ENCODE peak calls at places on chromosomes 12 and 14, in five cellular contexts. X, R, E, L and C are unnamed samples.
A peak's percentile ranks its signal among the peaks of the same experiment; 100 is the strongest.

GRCh38 chr12:110637869-110638441 is 24.0 kb downstream of the TCTN1 start:
- DNase-seq in X (no peak), E (no peak), R (no peak), L (no peak), C (no peak)

GRCh38 chr14:67166450-67166853 is 22.8 kb upstream of the GARIN2 start:
- DNase-seq in X (no peak), R (peak; percentile 24), E (peak; percentile 41), L (no peak), C (peak; percentile 20)

GRCh38 chr14:54211562-54212308 is 185.1 kb upstream of the CDKN3 start:
- DNase-seq in L (no peak), R (peak; percentile 64), E (no peak), X (no peak), C (no peak)

GRCh38 chr14:72666610-72667009 is 227.3 kb downstream of the DPF3 start:
- DNase-seq in X (no peak), R (peak; percentile 35), E (no peak), L (no peak), C (no peak)

GRCh38 chr12:123744836-123745235 is 17.3 kb upstream of the DNAH10 start:
- DNase-seq in X (no peak), R (no peak), E (peak; percentile 41), L (no peak), C (no peak)

GRCh38 chr12:25372969-25373368 is 122.2 kb upstream of the KRAS start:
- DNase-seq in R (no peak), L (no peak), E (no peak), X (no peak), C (no peak)

GRCh38 chr14:45679852-45680251 is 426.9 kb upstream of the MIS18BP1 start:
- DNase-seq in E (no peak), R (peak; percentile 15), X (no peak), L (no peak), C (no peak)

GRCh38 chr12:116916122-116916521 is 5.4 kb downstream of the FBXW8 start:
- DNase-seq in X (peak; percentile 37), R (peak; percentile 64), L (no peak), E (no peak), C (no peak)

GRCh38 chr14:33938131-33938949 is 12.5 kb downstream of the EGLN3 start:
- DNase-seq in E (peak; percentile 84), L (peak; percentile 36), X (peak; percentile 49), R (peak; percentile 76), C (peak; percentile 63)

GRCh38 chr12:57222286-57223190 is 5.9 kb downstream of the NXPH4 start:
- DNase-seq in X (no peak), E (no peak), R (no peak), L (no peak), C (no peak)

DNA sequence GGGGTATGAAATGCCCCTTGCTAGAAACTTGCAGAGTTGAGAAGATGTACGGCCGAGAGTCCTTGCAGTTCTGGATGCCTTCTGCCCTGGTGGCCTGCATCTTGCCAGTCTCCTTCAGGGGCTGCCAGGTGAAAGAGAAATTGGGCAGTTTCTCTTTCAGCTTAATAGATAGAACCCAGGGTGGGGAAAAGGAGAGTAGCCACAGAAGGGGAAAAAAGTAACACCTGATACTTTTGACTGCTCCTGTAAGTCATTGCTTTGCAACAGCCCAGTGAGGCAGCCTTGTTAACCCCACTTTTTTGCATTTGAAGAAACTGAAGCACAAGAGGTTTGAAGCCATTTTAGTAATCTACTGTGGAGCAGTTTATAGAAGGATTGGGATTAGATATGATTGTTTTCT is 27.6 kb downstream of the TDP1 start:
- DNase-seq in X (no peak), E (no peak), R (no peak), L (no peak), C (no peak)
- H3K36me3 ChIP-seq in X (peaks cover 59% of the 10 kb centered on the region), E (peaks cover 84% of the 10 kb centered on the region), R (peaks cover 6% of the 10 kb centered on the region), L (peaks cover 32% of the 10 kb centered on the region), C (peaks cover 79% of the 10 kb centered on the region)

GRCh38 chr12:10016881-10017280 is 6.5 kb downstream of the CLEC12B start:
- DNase-seq in E (no peak), X (no peak), L (no peak), R (no peak), C (no peak)
- TF ChIP-seq YY1 in E (no peak), X (no peak), L (no peak), R (no peak), C (no peak)

GRCh38 chr12:48767521-48767920 is 21.4 kb downstream of the ADCY6 start:
- DNase-seq in L (no peak), E (no peak), X (no peak), R (no peak), C (no peak)
- H3K36me3 ChIP-seq in L (no peaks in the 10 kb centered on the region), E (peaks cover 52% of the 10 kb centered on the region), X (peaks cover 15% of the 10 kb centered on the region), R (peaks cover 14% of the 10 kb centered on the region), C (peaks cover 58% of the 10 kb centered on the region)

DNA sequence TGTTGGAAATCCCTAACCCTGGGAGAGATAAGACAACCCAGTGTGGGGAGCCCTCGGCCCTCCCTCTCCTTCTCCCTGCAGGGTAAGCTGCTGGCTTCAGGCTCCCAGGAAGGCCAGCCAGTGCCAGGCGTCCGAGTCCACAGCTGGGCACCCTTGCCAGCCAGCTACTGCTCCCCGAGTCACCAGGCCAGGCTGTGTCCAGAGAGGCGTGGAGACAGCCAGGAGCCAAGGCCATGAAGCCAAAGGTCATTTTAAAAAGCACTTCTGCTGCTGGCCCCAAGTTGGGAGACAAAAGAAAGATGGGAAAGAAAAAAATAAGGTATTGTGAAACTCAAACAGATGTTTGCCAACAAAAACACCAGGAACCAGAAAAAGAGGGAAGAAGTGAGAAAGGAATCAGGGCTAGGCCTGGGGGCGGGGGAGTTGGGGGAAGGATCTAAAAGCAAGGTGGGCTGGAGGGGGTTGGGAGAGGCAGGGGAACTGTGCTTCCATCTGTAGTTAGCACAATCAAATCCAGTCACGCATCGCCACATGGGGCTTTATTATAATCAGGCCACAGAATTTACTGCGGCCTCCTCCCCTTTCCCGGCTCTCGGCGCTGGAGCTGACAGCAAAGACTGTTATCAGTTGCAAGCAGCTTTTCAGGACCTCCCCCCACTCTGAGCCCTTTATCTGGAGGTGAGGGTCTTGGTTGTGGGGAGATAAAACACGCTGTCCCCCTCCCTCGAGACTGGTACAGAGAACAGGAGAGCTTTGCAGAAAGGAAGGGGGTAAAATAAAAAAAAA is 33.5 kb downstream of the RBM19 start:
- DNase-seq in X (peak; percentile 14), R (no peak), E (no peak), L (no peak), C (no peak)
- TF ChIP-seq YY1 in X (no peak), R (no peak), E (no peak), L (no peak), C (no peak)

DNA sequence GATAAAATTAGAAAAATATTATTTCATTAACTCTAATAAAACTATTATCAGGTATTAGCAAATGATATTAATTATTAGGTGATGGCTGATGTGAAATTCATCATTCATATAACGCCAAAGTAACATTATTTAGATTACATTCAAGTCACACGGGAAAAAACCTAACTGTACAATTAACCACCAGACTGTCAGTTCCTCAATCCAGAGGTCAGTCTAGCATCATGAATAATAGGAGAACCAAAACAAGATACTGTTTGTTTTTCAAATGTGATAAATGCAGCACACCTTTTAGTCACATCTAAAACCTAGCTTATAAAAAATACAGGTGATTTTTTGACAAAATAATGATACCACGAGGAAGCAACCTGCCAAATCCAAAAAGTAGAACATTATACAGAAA is 19.6 kb downstream of the SENP1 start:
- DNase-seq in X (no peak), E (no peak), L (no peak), R (no peak), C (no peak)
- H3K36me3 ChIP-seq in X (peaks cover 44% of the 10 kb centered on the region), E (peaks cover 59% of the 10 kb centered on the region), L (peaks cover 14% of the 10 kb centered on the region), R (peaks cover 28% of the 10 kb centered on the region), C (peaks cover 68% of the 10 kb centered on the region)

DNA sequence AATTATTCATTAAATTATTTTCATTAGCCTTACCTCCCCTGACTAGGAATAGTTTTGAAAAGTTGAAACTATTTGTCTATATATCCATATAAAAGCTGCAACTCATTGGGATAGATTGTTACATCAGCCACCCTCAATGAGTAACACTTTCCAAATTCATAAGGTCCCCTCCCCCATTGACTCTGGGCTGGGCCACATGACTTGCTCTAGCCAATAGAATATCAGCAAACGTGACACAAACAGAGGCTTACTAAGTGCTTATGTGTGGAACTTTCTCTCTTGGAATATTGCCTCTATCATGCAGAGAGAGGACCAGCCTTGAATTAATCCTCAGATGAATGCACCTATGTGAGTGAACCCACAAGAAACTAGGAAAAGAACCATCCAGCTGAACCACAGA is 213.7 kb downstream of the CCDC59 start:
- DNase-seq in R (peak; percentile 2), E (no peak), X (no peak), L (no peak), C (no peak)
- TF ChIP-seq YY1 in R (no peak), E (no peak), X (no peak), L (no peak), C (no peak)

GRCh38 chr12:54463484-54463883 is 9.9 kb downstream of the GTSF1 start:
- DNase-seq in X (no peak), R (no peak), L (no peak), E (no peak), C (no peak)
- H3K36me3 ChIP-seq in X (no peaks in the 10 kb centered on the region), R (peaks cover 79% of the 10 kb centered on the region), L (peaks cover 6% of the 10 kb centered on the region), E (no peaks in the 10 kb centered on the region), C (no peaks in the 10 kb centered on the region)